ENCODE peak calls at places on chromosomes 7 and 10, in six cellular contexts. T is GM19239, V is HEK293T, C is dorsolateral prefrontal cortex, D is mammary epithelial cell, R is A549. A is an unnamed sample.

GRCh38 chr7:134470864-134471263 is 12.0 kb upstream of the AKR1B1 start:
- DNase-seq in T (no peak), V (no peak), C (no peak), D (peak; percentile 90), R (peak; percentile 74), A (no peak)

GRCh38 chr7:148958061-148958460 is 70.2 kb downstream of the PDIA4 start:
- DNase-seq in T (no peak), V (no peak), C (peak; percentile 3), D (no peak), R (no peak), A (no peak)

GRCh38 chr7:2604608-2605174 is 27.1 kb upstream of the TTYH3 start:
- DNase-seq in T (no peak), V (no peak), C (no peak), D (no peak), R (no peak), A (no peak)

GRCh38 chr10:17206210-17206709 is 4.8 kb upstream of the TRDMT1 start:
- DNase-seq in T (no peak), V (no peak), C (no peak), D (peak; percentile 88), R (no peak), A (no peak)

GRCh38 chr7:80098795-80099194 is 35.8 kb upstream of the GNAI1 start:
- DNase-seq in T (no peak), V (peak; percentile 15), C (no peak), D (no peak), R (no peak), A (no peak)

GRCh38 chr7:142583424-142583823 is 165.8 kb upstream of the PRSS1 start:
- DNase-seq in T (no peak), V (no peak), C (no peak), D (peak; percentile 91), R (peak; percentile 76), A (no peak)

GRCh38 chr7:45088146-45088701 is 545 bp downstream of the NACAD start:
- DNase-seq in T (no peak), V (no peak), C (no peak), D (no peak), R (no peak), A (peak; percentile 37)

GRCh38 chr10:121838931-121839330 is 88.9 kb downstream of the ATE1 start:
- DNase-seq in T (no peak), V (no peak), C (no peak), D (no peak), R (no peak), A (no peak)

GRCh38 chr10:95655571-95656290 is 780 bp downstream of the ALDH18A1 start:
- DNase-seq in T (no peak), V (no peak), C (no peak), D (peak; percentile 12), R (peak; percentile 8), A (peak; percentile 17)

GRCh38 chr7:5750026-5750425 is 31.4 kb downstream of the RNF216 start:
- DNase-seq in T (no peak), V (no peak), C (no peak), D (no peak), R (no peak), A (no peak)

GRCh38 chr7:23759556-23760391 is 49.8 kb downstream of the STK31 start:
- DNase-seq in T (no peak), V (no peak), C (no peak), D (peak; percentile 85), R (no peak), A (no peak)

GRCh38 chr10:1104971-1105370 is 48.8 kb downstream of the WDR37 start:
- DNase-seq in T (no peak), V (no peak), C (no peak), D (no peak), R (no peak), A (no peak)

GRCh38 chr10:131270461-131271190 is 40.9 kb downstream of the TCERG1L start:
- DNase-seq in T (no peak), V (no peak), C (no peak), D (no peak), R (no peak), A (no peak)

GRCh38 chr10:24344279-24344678 is 135.3 kb downstream of the KIAA1217 start:
- DNase-seq in T (no peak), V (no peak), C (no peak), D (peak; percentile 93), R (no peak), A (no peak)